ENCODE peak calls at places on chromosome 1, in four cellular contexts. U is activated effector memory CD4-positive, alpha-beta T cell treated with Interleukin-2 at 50 U/mL for 16 hours; H is astrocyte of the cerebellum; B is fibroblast of mammary gland. E is an unnamed sample.

GRCh38 chr1:42961560-42962091 is 3.0 kb upstream of the SLC2A1 start:
- DNase-seq in U (no peak), H (no peak), B (no peak), E (no peak)

GRCh38 chr1:185108324-185108723 is 48.4 kb downstream of the TRMT1L start:
- DNase-seq in U (no peak), H (no peak), B (peak; percentile 25), E (no peak)

GRCh38 chr1:47468759-47469404 is 31.0 kb downstream of the FOXD2 start:
- DNase-seq in U (no peak), H (no peak), B (no peak), E (no peak)

GRCh38 chr1:43978551-43979260 is at the start of gene B4GALT2:
- DNase-seq in U (peak; percentile 18), H (no peak), B (peak; percentile 30), E (peak; percentile 88)

GRCh38 chr1:167272375-167272957 is 51.8 kb downstream of the POU2F1 start:
- DNase-seq in U (no peak), H (no peak), B (no peak), E (no peak)

GRCh38 chr1:21206117-21206516 is 29.4 kb upstream of the EIF4G3 start:
- DNase-seq in U (no peak), H (no peak), B (peak; percentile 45), E (no peak)

GRCh38 chr1:78323311-78323710 is 167.5 kb upstream of the PTGFR start:
- DNase-seq in U (no peak), H (no peak), B (no peak), E (no peak)

GRCh38 chr1:20540281-20540680 is 12.1 kb upstream of the FAM43B start:
- DNase-seq in U (no peak), H (no peak), B (peak; percentile 82), E (no peak)

GRCh38 chr1:32755810-32756159 is 53.2 kb upstream of the SYNC start:
- DNase-seq in U (no peak), H (no peak), B (no peak), E (peak; percentile 2)

GRCh38 chr1:43586136-43586726 is 55.5 kb downstream of the PTPRF start:
- DNase-seq in U (no peak), H (no peak), B (no peak), E (no peak)

GRCh38 chr1:205484985-205485967 is 19.2 kb upstream of the CDK18 start:
- DNase-seq in U (peak; percentile 50), H (peak; percentile 35), B (peak; percentile 54), E (peak; percentile 52)

GRCh38 chr1:24138481-24139158 is 4.3 kb downstream of the IL22RA1 start:
- DNase-seq in U (no peak), H (no peak), B (no peak), E (no peak)

GRCh38 chr1:53449026-53449425 is 10.2 kb upstream of the DMRTB1 start:
- DNase-seq in U (no peak), H (peak; percentile 68), B (peak; percentile 41), E (no peak)

GRCh38 chr1:151715726-151716404 is 738 bp downstream of the CELF3 start:
- DNase-seq in U (no peak), H (no peak), B (no peak), E (no peak)

GRCh38 chr1:1929102-1929638 is 10.1 kb upstream of the TMEM52 start:
- DNase-seq in U (no peak), H (no peak), B (no peak), E (no peak)

GRCh38 chr1:218330043-218330623 is 15.0 kb upstream of the TGFB2 start:
- DNase-seq in U (no peak), H (no peak), B (peak; percentile 64), E (no peak)

GRCh38 chr1:184595609-184596008 is 159.0 kb downstream of the EDEM3 start:
- DNase-seq in U (no peak), H (no peak), B (peak; percentile 84), E (no peak)

GRCh38 chr1:74689800-74690696 is 16.5 kb upstream of the ERICH3 start:
- DNase-seq in U (no peak), H (peak; percentile 53), B (peak; percentile 67), E (no peak)

GRCh38 chr1:110084226-110085078 is 14.0 kb upstream of the ALX3 start:
- DNase-seq in U (no peak), H (peak; percentile 4), B (peak; percentile 19), E (peak; percentile 88)

GRCh38 chr1:96536576-96536975 is 185.0 kb upstream of the PTBP2 start:
- DNase-seq in U (no peak), H (no peak), B (peak; percentile 76), E (no peak)

GRCh38 chr1:2474104-2474787 is 1.8 kb upstream of the PLCH2 start:
- DNase-seq in U (no peak), H (no peak), B (no peak), E (no peak)

GRCh38 chr1:98557808-98558390 is 103.6 kb upstream of the SNX7 start:
- DNase-seq in U (no peak), H (peak; percentile 6), B (no peak), E (no peak)

GRCh38 chr1:181482521-181483083 is 715 bp upstream of the CACNA1E start:
- DNase-seq in U (no peak), H (no peak), B (peak; percentile 4), E (peak; percentile 47)

GRCh38 chr1:152143147-152143845 is 15.7 kb downstream of the RPTN start:
- DNase-seq in U (no peak), H (no peak), B (peak; percentile 19), E (no peak)

GRCh38 chr1:2591581-2592261 is 5.1 kb downstream of the PRXL2B start:
- DNase-seq in U (no peak), H (no peak), B (no peak), E (peak; percentile 28)

GRCh38 chr1:154351363-154352068 is 26.2 kb downstream of the ATP8B2 start:
- DNase-seq in U (no peak), H (no peak), B (no peak), E (no peak)

E was measured in left lung.